ENCODE peak calls at places on chromosome 10, in eight cellular contexts. One of them, this sample, is unnamed.
A peak's percentile ranks its signal among the peaks of the same experiment; 100 is the strongest.

GRCh38 chr10:23892296-23892695 is 316.6 kb upstream of the KIAA1217 start:
- DNase-seq in CD4-positive, alpha-beta memory T cell: no peak
- DNase-seq in tibial artery: no peak
- DNase-seq in heart right ventricle: no peak
- DNase-seq in SJSA1: no peak
- DNase-seq in right lobe of liver: no peak
- DNase-seq in Peyer's patch: no peak
- DNase-seq in astrocyte: peak; percentile 33
- DNase-seq in this sample: no peak

GRCh38 chr10:47401874-47402645 is 18.0 kb upstream of the ZNF488 start:
- DNase-seq in CD4-positive, alpha-beta memory T cell: no peak
- DNase-seq in tibial artery: peak; percentile 50
- DNase-seq in heart right ventricle: no peak
- DNase-seq in SJSA1: no peak
- DNase-seq in right lobe of liver: no peak
- DNase-seq in Peyer's patch: peak; percentile 30
- DNase-seq in astrocyte: no peak
- DNase-seq in this sample: no peak

GRCh38 chr10:49419005-49419404 is 23.1 kb upstream of the DRGX start:
- DNase-seq in CD4-positive, alpha-beta memory T cell: no peak
- DNase-seq in tibial artery: no peak
- DNase-seq in heart right ventricle: no peak
- DNase-seq in SJSA1: peak; percentile 30
- DNase-seq in right lobe of liver: no peak
- DNase-seq in Peyer's patch: no peak
- DNase-seq in astrocyte: no peak
- DNase-seq in this sample: no peak

GRCh38 chr10:124997791-124998623 is 56.1 kb downstream of the ZRANB1 start:
- DNase-seq in CD4-positive, alpha-beta memory T cell: no peak
- DNase-seq in tibial artery: peak; percentile 76
- DNase-seq in heart right ventricle: peak; percentile 6
- DNase-seq in SJSA1: peak; percentile 36
- DNase-seq in right lobe of liver: peak; percentile 16
- DNase-seq in Peyer's patch: no peak
- DNase-seq in astrocyte: no peak
- DNase-seq in this sample: no peak

GRCh38 chr10:78341953-78342614 is 308.4 kb downstream of the RPS24 start:
- DNase-seq in CD4-positive, alpha-beta memory T cell: no peak
- DNase-seq in tibial artery: peak; percentile 43
- DNase-seq in heart right ventricle: no peak
- DNase-seq in SJSA1: peak; percentile 28
- DNase-seq in right lobe of liver: no peak
- DNase-seq in Peyer's patch: no peak
- DNase-seq in astrocyte: no peak
- DNase-seq in this sample: no peak

GRCh38 chr10:119341236-119342016 is 134.1 kb downstream of the GRK5 start:
- DNase-seq in CD4-positive, alpha-beta memory T cell: no peak
- DNase-seq in tibial artery: no peak
- DNase-seq in heart right ventricle: peak; percentile 57
- DNase-seq in SJSA1: peak; percentile 69
- DNase-seq in right lobe of liver: peak; percentile 49
- DNase-seq in Peyer's patch: peak; percentile 54
- DNase-seq in astrocyte: peak; percentile 71
- DNase-seq in this sample: no peak

GRCh38 chr10:119131512-119132240 is 27.8 kb downstream of the DENND10 start:
- DNase-seq in CD4-positive, alpha-beta memory T cell: peak; percentile 57
- DNase-seq in tibial artery: no peak
- DNase-seq in heart right ventricle: no peak
- DNase-seq in SJSA1: no peak
- DNase-seq in right lobe of liver: no peak
- DNase-seq in Peyer's patch: no peak
- DNase-seq in astrocyte: no peak
- DNase-seq in this sample: no peak

GRCh38 chr10:122786269-122786668 is 59.4 kb downstream of the CUZD1 start:
- DNase-seq in CD4-positive, alpha-beta memory T cell: peak; percentile 1
- DNase-seq in tibial artery: no peak
- DNase-seq in heart right ventricle: no peak
- DNase-seq in SJSA1: no peak
- DNase-seq in right lobe of liver: no peak
- DNase-seq in Peyer's patch: no peak
- DNase-seq in astrocyte: peak; percentile 10
- DNase-seq in this sample: no peak

GRCh38 chr10:132632091-132632561 is 94.5 kb downstream of the INPP5A start:
- DNase-seq in CD4-positive, alpha-beta memory T cell: no peak
- DNase-seq in tibial artery: peak; percentile 73
- DNase-seq in heart right ventricle: peak; percentile 77
- DNase-seq in SJSA1: no peak
- DNase-seq in right lobe of liver: no peak
- DNase-seq in Peyer's patch: peak; percentile 41
- DNase-seq in astrocyte: no peak
- DNase-seq in this sample: no peak

GRCh38 chr10:132636358-132636757 is 98.8 kb downstream of the INPP5A start:
- DNase-seq in CD4-positive, alpha-beta memory T cell: no peak
- DNase-seq in tibial artery: peak; percentile 67
- DNase-seq in heart right ventricle: no peak
- DNase-seq in SJSA1: no peak
- DNase-seq in right lobe of liver: no peak
- DNase-seq in Peyer's patch: peak; percentile 21
- DNase-seq in astrocyte: no peak
- DNase-seq in this sample: no peak

GRCh38 chr10:132634947-132635271 is 97.3 kb downstream of the INPP5A start:
- DNase-seq in CD4-positive, alpha-beta memory T cell: no peak
- DNase-seq in tibial artery: no peak
- DNase-seq in heart right ventricle: no peak
- DNase-seq in SJSA1: no peak
- DNase-seq in right lobe of liver: no peak
- DNase-seq in Peyer's patch: no peak
- DNase-seq in astrocyte: no peak
- DNase-seq in this sample: no peak

GRCh38 chr10:132632851-132633684 is 95.5 kb downstream of the INPP5A start:
- DNase-seq in CD4-positive, alpha-beta memory T cell: no peak
- DNase-seq in tibial artery: peak; percentile 67
- DNase-seq in heart right ventricle: no peak
- DNase-seq in SJSA1: no peak
- DNase-seq in right lobe of liver: no peak
- DNase-seq in Peyer's patch: peak; percentile 29
- DNase-seq in astrocyte: peak; percentile 76
- DNase-seq in this sample: no peak

GRCh38 chr10:132634241-132634946 is 96.8 kb downstream of the INPP5A start:
- DNase-seq in CD4-positive, alpha-beta memory T cell: no peak
- DNase-seq in tibial artery: peak; percentile 53
- DNase-seq in heart right ventricle: no peak
- DNase-seq in SJSA1: no peak
- DNase-seq in right lobe of liver: no peak
- DNase-seq in Peyer's patch: peak; percentile 76
- DNase-seq in astrocyte: no peak
- DNase-seq in this sample: peak; percentile 80
- H3K27ac ChIP-seq in CD4-positive, alpha-beta memory T cell: no peak overlapping the region
- H3K27ac ChIP-seq in tibial artery: peak overlapping the region; percentile 89
- H3K27ac ChIP-seq in heart right ventricle: peak overlapping the region; percentile 12
- H3K27ac ChIP-seq in SJSA1: no peak overlapping the region
- H3K27ac ChIP-seq in right lobe of liver: no peak overlapping the region
- H3K27ac ChIP-seq in Peyer's patch: no peak overlapping the region
- H3K27ac ChIP-seq in astrocyte: no peak overlapping the region
- H3K27ac ChIP-seq in this sample: no peak overlapping the region

DNA sequence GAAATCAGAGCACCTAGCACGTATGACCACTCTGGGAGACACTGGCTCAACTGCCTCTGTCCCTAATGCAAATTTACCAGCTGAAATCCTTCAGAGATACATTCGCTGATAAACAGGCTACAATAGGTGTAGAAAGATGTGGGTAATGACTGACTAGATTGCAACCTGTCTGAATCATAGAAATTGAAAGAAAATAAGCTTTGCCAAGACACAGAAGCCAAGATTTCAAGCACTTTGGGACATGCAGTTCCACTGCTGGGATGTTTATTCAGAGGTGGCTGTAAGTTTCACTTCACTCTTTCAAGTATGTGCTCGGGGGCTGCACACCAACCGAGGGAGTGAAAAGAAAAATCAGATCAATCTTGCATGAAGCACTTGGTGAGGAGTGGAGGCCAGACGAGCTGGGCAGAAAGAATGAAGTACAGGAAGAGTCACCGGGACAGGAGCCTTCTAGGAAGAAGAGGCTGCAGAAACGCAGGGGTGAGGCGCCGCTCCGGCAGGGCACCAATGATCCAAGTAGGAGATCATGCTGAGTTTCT is 276.7 kb downstream of the PARD3 start:
- DNase-seq in CD4-positive, alpha-beta memory T cell: no peak
- DNase-seq in tibial artery: no peak
- DNase-seq in heart right ventricle: no peak
- DNase-seq in SJSA1: no peak
- DNase-seq in right lobe of liver: no peak
- DNase-seq in Peyer's patch: no peak
- DNase-seq in astrocyte: no peak
- DNase-seq in this sample: no peak
- H3K27ac ChIP-seq in CD4-positive, alpha-beta memory T cell: no peak overlapping the region
- H3K27ac ChIP-seq in tibial artery: no peak overlapping the region
- H3K27ac ChIP-seq in heart right ventricle: no peak overlapping the region
- H3K27ac ChIP-seq in SJSA1: peak overlapping the region; percentile 3
- H3K27ac ChIP-seq in right lobe of liver: peak overlapping the region; percentile 79
- H3K27ac ChIP-seq in Peyer's patch: peak overlapping the region; percentile 19
- H3K27ac ChIP-seq in astrocyte: no peak overlapping the region
- H3K27ac ChIP-seq in this sample: no peak overlapping the region

GRCh38 chr10:91799580-91799975 is 1.4 kb downstream of the TNKS2 start:
- DNase-seq in CD4-positive, alpha-beta memory T cell: no peak
- DNase-seq in tibial artery: no peak
- DNase-seq in heart right ventricle: no peak
- DNase-seq in SJSA1: no peak
- DNase-seq in right lobe of liver: no peak
- DNase-seq in Peyer's patch: no peak
- DNase-seq in astrocyte: peak; percentile 33
- DNase-seq in this sample: no peak

GRCh38 chr10:91800192-91800591 is 2.0 kb downstream of the TNKS2 start:
- DNase-seq in CD4-positive, alpha-beta memory T cell: no peak
- DNase-seq in tibial artery: no peak
- DNase-seq in heart right ventricle: no peak
- DNase-seq in SJSA1: no peak
- DNase-seq in right lobe of liver: no peak
- DNase-seq in Peyer's patch: no peak
- DNase-seq in astrocyte: no peak
- DNase-seq in this sample: no peak

GRCh38 chr10:91797874-91798735 is at the start of gene TNKS2:
- DNase-seq in CD4-positive, alpha-beta memory T cell: peak; percentile 92
- DNase-seq in tibial artery: peak; percentile 97
- DNase-seq in heart right ventricle: peak; percentile 94
- DNase-seq in SJSA1: peak; percentile 94
- DNase-seq in right lobe of liver: peak; percentile 96
- DNase-seq in Peyer's patch: peak; percentile 95
- DNase-seq in astrocyte: peak; percentile 79
- DNase-seq in this sample: peak; percentile 89

GRCh38 chr10:91797077-91797690 is 1.0 kb upstream of the TNKS2 start:
- DNase-seq in CD4-positive, alpha-beta memory T cell: no peak
- DNase-seq in tibial artery: no peak
- DNase-seq in heart right ventricle: no peak
- DNase-seq in SJSA1: no peak
- DNase-seq in right lobe of liver: no peak
- DNase-seq in Peyer's patch: no peak
- DNase-seq in astrocyte: no peak
- DNase-seq in this sample: no peak

DNA sequence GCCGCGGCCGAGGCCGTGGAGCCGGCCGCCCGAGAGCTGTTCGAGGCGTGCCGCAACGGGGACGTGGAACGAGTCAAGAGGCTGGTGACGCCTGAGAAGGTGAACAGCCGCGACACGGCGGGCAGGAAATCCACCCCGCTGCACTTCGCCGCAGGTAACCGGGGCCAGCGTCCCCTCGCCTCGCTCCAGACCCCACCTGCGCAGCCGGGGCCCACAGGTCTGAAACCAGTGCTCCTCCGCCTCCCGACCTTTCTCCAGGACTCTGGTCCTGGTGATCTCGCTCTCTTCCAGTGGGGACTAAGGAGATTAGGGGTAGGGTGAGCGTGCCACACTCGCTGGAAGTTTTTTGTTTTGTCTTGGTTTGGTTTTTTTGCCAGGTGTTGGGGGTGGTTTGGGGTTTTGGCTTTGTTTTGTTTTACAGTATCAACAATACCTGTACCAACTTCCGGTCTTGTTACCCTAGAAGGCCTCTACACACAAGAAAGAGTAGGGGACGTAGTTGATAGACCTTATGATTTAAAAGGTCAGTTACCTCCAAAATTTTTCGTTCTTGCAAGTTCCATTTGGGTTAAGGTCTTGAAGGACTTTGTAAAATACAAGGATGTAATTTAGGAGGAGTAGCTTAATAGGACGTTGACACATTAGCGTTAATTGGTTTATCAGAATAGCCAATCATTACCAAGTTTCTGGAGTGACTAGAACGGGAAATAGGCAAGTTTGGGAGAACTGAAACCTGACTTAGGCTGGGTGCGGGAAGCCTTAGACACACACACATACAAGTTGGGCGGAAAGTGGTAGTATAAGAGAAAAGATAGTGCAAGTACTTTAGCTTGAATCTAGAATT is 732 bp downstream of the TNKS2 start:
- DNase-seq in CD4-positive, alpha-beta memory T cell: peak; percentile 75
- DNase-seq in tibial artery: peak; percentile 70
- DNase-seq in heart right ventricle: no peak
- DNase-seq in SJSA1: no peak
- DNase-seq in right lobe of liver: no peak
- DNase-seq in Peyer's patch: no peak
- DNase-seq in astrocyte: peak; percentile 62
- DNase-seq in this sample: no peak
- H3K27ac ChIP-seq in CD4-positive, alpha-beta memory T cell: peak overlapping the region; percentile 90
- H3K27ac ChIP-seq in tibial artery: peak overlapping the region; percentile 99
- H3K27ac ChIP-seq in heart right ventricle: peak overlapping the region; percentile 98
- H3K27ac ChIP-seq in SJSA1: peak overlapping the region; percentile 73
- H3K27ac ChIP-seq in right lobe of liver: peak overlapping the region; percentile 91
- H3K27ac ChIP-seq in Peyer's patch: peak overlapping the region; percentile 98
- H3K27ac ChIP-seq in astrocyte: peak overlapping the region; percentile 74
- H3K27ac ChIP-seq in this sample: peak overlapping the region; percentile 95

GRCh38 chr10:72927485-72927884 is 27.1 kb downstream of the PLA2G12B start:
- DNase-seq in CD4-positive, alpha-beta memory T cell: no peak
- DNase-seq in tibial artery: no peak
- DNase-seq in heart right ventricle: no peak
- DNase-seq in SJSA1: no peak
- DNase-seq in right lobe of liver: peak; percentile 43
- DNase-seq in Peyer's patch: no peak
- DNase-seq in astrocyte: no peak
- DNase-seq in this sample: no peak

GRCh38 chr10:72924351-72924750 is 30.3 kb downstream of the PLA2G12B start:
- DNase-seq in CD4-positive, alpha-beta memory T cell: no peak
- DNase-seq in tibial artery: no peak
- DNase-seq in heart right ventricle: no peak
- DNase-seq in SJSA1: no peak
- DNase-seq in right lobe of liver: no peak
- DNase-seq in Peyer's patch: no peak
- DNase-seq in astrocyte: no peak
- DNase-seq in this sample: no peak

GRCh38 chr10:72928798-72929197 is 25.8 kb downstream of the PLA2G12B start:
- DNase-seq in CD4-positive, alpha-beta memory T cell: no peak
- DNase-seq in tibial artery: no peak
- DNase-seq in heart right ventricle: no peak
- DNase-seq in SJSA1: no peak
- DNase-seq in right lobe of liver: no peak
- DNase-seq in Peyer's patch: no peak
- DNase-seq in astrocyte: no peak
- DNase-seq in this sample: no peak

DNA sequence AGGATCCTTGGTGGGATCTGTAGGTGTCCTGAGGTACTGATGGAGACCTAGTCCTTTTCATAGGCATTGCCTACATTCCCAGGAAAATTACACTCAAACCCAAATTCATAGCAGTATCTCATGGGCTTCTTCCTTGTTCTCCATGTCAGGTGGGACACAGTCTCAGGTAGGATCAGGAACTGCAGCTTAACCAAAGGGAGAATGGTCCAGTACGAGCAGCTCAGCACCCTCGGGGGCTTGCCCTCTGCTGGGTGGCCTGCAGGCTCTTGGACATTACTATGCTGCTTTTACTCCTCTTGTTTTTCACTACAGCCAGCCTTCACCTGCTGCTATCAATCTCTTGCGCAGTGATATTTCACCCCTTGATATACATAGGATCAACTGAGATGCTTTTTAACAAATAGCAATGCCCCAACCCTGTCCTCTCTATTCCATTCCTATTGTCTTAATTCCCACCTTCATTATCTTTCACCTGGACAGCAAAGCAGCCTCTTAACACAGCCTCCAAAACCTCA is 28.6 kb downstream of the PLA2G12B start:
- DNase-seq in CD4-positive, alpha-beta memory T cell: no peak
- DNase-seq in tibial artery: no peak
- DNase-seq in heart right ventricle: no peak
- DNase-seq in SJSA1: no peak
- DNase-seq in right lobe of liver: no peak
- DNase-seq in Peyer's patch: no peak
- DNase-seq in astrocyte: no peak
- DNase-seq in this sample: no peak
- H3K27ac ChIP-seq in CD4-positive, alpha-beta memory T cell: no peak overlapping the region
- H3K27ac ChIP-seq in tibial artery: no peak overlapping the region
- H3K27ac ChIP-seq in heart right ventricle: no peak overlapping the region
- H3K27ac ChIP-seq in SJSA1: no peak overlapping the region
- H3K27ac ChIP-seq in right lobe of liver: no peak overlapping the region
- H3K27ac ChIP-seq in Peyer's patch: no peak overlapping the region
- H3K27ac ChIP-seq in astrocyte: no peak overlapping the region
- H3K27ac ChIP-seq in this sample: no peak overlapping the region